ENCODE peak calls at places on chromosome 2, in seven cellular contexts. M is K562, P is HCT116, O is H1, B is HepG2, E is SK-N-SH, V is GM12878. Q is an unnamed sample.

GRCh38 chr2:26849056-26850001 is 1.4 kb downstream of the DPYSL5 start:
- DNase-seq in M (no peak), P (no peak), O (no peak), B (no peak), E (peak), V (no peak), Q (no peak)

GRCh38 chr2:165699931-165700330 is 94.1 kb downstream of the GALNT3 start:
- DNase-seq in M (no peak), P (no peak), O (no peak), B (no peak), E (no peak), V (no peak), Q (no peak)

GRCh38 chr2:76958749-76959148 is 563.4 kb downstream of the LRRTM4 start:
- DNase-seq in M (no peak), P (no peak), O (no peak), B (peak), E (no peak), V (no peak), Q (peak)

GRCh38 chr2:6184532-6185302 is 492.5 kb downstream of the SOX11 start:
- DNase-seq in M (no peak), P (no peak), O (no peak), B (peak), E (peak), V (no peak), Q (no peak)

GRCh38 chr2:74252036-74252435 is 53.6 kb downstream of the MTHFD2 start:
- DNase-seq in M (no peak), P (no peak), O (no peak), B (no peak), E (no peak), V (no peak), Q (no peak)

GRCh38 chr2:112141623-112142001 is 3.4 kb downstream of the FBLN7 start:
- DNase-seq in M (no peak), P (no peak), O (no peak), B (no peak), E (no peak), V (no peak), Q (no peak)

GRCh38 chr2:18441583-18441982 is 118.9 kb downstream of the RDH14 start:
- DNase-seq in M (no peak), P (no peak), O (no peak), B (no peak), E (no peak), V (no peak), Q (no peak)

GRCh38 chr2:234241656-234242445 is 191.3 kb downstream of the SPP2 start:
- DNase-seq in M (no peak), P (no peak), O (no peak), B (no peak), E (no peak), V (no peak), Q (no peak)

GRCh38 chr2:241771286-241772062 is 5.1 kb upstream of the GAL3ST2 start:
- DNase-seq in M (no peak), P (no peak), O (no peak), B (peak), E (peak), V (no peak), Q (no peak)

GRCh38 chr2:8679567-8679826 is 2.4 kb upstream of the ID2 start:
- DNase-seq in M (no peak), P (no peak), O (no peak), B (no peak), E (no peak), V (no peak), Q (no peak)

GRCh38 chr2:168841445-168841844 is 39.0 kb downstream of the NOSTRIN start:
- DNase-seq in M (no peak), P (no peak), O (no peak), B (no peak), E (no peak), V (no peak), Q (no peak)

GRCh38 chr2:1004398-1004797 is 53.7 kb downstream of the SNTG2 start:
- DNase-seq in M (no peak), P (no peak), O (no peak), B (no peak), E (peak), V (no peak), Q (no peak)

GRCh38 chr2:133434962-133435668 is 133.1 kb downstream of the NCKAP5 start:
- DNase-seq in M (no peak), P (no peak), O (no peak), B (no peak), E (no peak), V (no peak), Q (no peak)

GRCh38 chr2:240996834-240997140 is 1.6 kb upstream of the SNED1 start:
- DNase-seq in M (no peak), P (no peak), O (no peak), B (no peak), E (no peak), V (no peak), Q (no peak)

GRCh38 chr2:67487993-67488392 is 90.9 kb downstream of the ETAA1 start:
- DNase-seq in M (no peak), P (no peak), O (no peak), B (no peak), E (no peak), V (no peak), Q (no peak)

GRCh38 chr2:19369341-19369955 is 11.0 kb upstream of the OSR1 start:
- DNase-seq in M (no peak), P (peak), O (no peak), B (peak), E (no peak), V (no peak), Q (no peak)

GRCh38 chr2:165833156-165833555 is 39.1 kb upstream of the GALNT3 start:
- DNase-seq in M (no peak), P (no peak), O (no peak), B (no peak), E (no peak), V (no peak), Q (peak)

GRCh38 chr2:147855316-147855715 is 10.5 kb downstream of the ACVR2A start:
- DNase-seq in M (no peak), P (no peak), O (no peak), B (no peak), E (no peak), V (no peak), Q (no peak)

GRCh38 chr2:40123321-40123720 is 328.6 kb downstream of the SLC8A1 start:
- DNase-seq in M (no peak), P (no peak), O (no peak), B (no peak), E (no peak), V (no peak), Q (no peak)

GRCh38 chr2:162824319-162824718 is 14.2 kb downstream of the KCNH7 start:
- DNase-seq in M (no peak), P (no peak), O (no peak), B (no peak), E (no peak), V (no peak), Q (no peak)

GRCh38 chr2:49770919-49771318 is 616.6 kb upstream of the FSHR start:
- DNase-seq in M (no peak), P (no peak), O (peak), B (peak), E (peak), V (no peak), Q (no peak)

GRCh38 chr2:46131-46470 is 204 bp downstream of the FAM110C start:
- DNase-seq in M (no peak), P (no peak), O (no peak), B (no peak), E (peak), V (no peak), Q (no peak)

GRCh38 chr2:100292022-100292580 is 30.2 kb downstream of the LONRF2 start:
- DNase-seq in M (peak), P (peak), O (no peak), B (peak), E (peak), V (no peak), Q (peak)

GRCh38 chr2:226796012-226796839 is 3.4 kb downstream of the IRS1 start:
- DNase-seq in M (no peak), P (no peak), O (no peak), B (no peak), E (no peak), V (no peak), Q (no peak)

GRCh38 chr2:99079226-99079625 is 62.3 kb upstream of the C2orf15 start:
- DNase-seq in M (no peak), P (no peak), O (no peak), B (no peak), E (no peak), V (no peak), Q (no peak)

GRCh38 chr2:72204156-72204781 is 56.6 kb upstream of the CYP26B1 start:
- DNase-seq in M (no peak), P (no peak), O (no peak), B (peak), E (no peak), V (no peak), Q (no peak)

GRCh38 chr2:214103199-214104001 is 307.5 kb upstream of the VWC2L start:
- DNase-seq in M (no peak), P (no peak), O (no peak), B (no peak), E (no peak), V (no peak), Q (no peak)

GRCh38 chr2:164182116-164182637 is 439.1 kb downstream of the GRB14 start:
- DNase-seq in M (no peak), P (no peak), O (no peak), B (no peak), E (no peak), V (no peak), Q (no peak)

GRCh38 chr2:73701968-73702665 is 35.0 kb downstream of the TPRKB start:
- DNase-seq in M (no peak), P (no peak), O (no peak), B (peak), E (no peak), V (no peak), Q (no peak)

GRCh38 chr2:28436525-28437051 is 43.9 kb downstream of the FOSL2 start:
- DNase-seq in M (no peak), P (no peak), O (no peak), B (no peak), E (peak), V (no peak), Q (peak)

GRCh38 chr2:110858135-110858737 is 125.9 kb downstream of the ACOXL start:
- DNase-seq in M (no peak), P (no peak), O (no peak), B (no peak), E (no peak), V (peak), Q (no peak)

DNA sequence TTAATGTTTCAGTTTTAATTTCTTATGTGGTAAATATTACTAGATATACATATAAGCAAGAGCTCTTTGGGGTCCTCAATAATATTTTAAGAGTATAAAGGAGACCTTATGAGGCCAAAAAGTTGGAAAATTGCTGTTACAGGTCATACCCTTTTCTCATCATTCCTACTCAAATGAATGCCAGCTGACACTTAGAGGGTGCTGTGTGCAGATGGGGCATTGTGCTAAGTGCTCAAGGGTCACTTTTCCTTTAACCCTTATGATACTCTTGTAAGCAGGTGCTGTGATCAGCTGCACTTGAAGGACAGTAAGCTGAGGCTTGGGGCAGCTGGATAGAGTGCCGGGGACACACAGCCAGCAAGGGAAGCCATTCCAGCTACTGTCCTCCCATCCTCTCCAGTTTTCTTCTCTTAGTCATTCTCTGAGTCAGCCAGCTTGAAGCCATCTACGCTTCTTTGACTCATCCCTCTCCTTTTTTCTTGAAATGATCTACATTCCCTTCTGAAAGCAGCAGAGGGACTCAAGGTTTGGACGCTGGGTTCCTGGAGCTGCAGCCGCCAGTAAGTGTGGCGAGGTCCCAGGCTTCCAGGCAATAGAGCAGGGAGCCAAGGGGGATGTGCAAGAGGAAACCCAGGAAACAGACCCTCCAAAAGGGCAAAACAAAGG is 42.0 kb upstream of the CREB1 start:
- DNase-seq in M (peak), P (peak), O (no peak), B (no peak), E (no peak), V (no peak), Q (no peak)
- TF ChIP-seq JUND in M (peak), P (peak), O (no peak), B (no peak), E (peak), V (no peak), Q (no peak)

GRCh38 chr2:171161425-171162289 is 964 bp upstream of the TLK1 start:
- DNase-seq in M (peak), P (no peak), O (no peak), B (no peak), E (peak), V (no peak), Q (no peak)

GRCh38 chr2:171160119-171160629 is 519 bp downstream of the TLK1 start:
- DNase-seq in M (peak), P (peak), O (no peak), B (peak), E (peak), V (no peak), Q (peak)

GRCh38 chr2:171165967-171166327 is 5.3 kb upstream of the TLK1 start:
- DNase-seq in M (no peak), P (no peak), O (no peak), B (no peak), E (no peak), V (no peak), Q (no peak)

GRCh38 chr2:171160630-171161424 is at the start of gene TLK1:
- DNase-seq in M (peak), P (peak), O (no peak), B (peak), E (peak), V (peak), Q (peak)

DNA sequence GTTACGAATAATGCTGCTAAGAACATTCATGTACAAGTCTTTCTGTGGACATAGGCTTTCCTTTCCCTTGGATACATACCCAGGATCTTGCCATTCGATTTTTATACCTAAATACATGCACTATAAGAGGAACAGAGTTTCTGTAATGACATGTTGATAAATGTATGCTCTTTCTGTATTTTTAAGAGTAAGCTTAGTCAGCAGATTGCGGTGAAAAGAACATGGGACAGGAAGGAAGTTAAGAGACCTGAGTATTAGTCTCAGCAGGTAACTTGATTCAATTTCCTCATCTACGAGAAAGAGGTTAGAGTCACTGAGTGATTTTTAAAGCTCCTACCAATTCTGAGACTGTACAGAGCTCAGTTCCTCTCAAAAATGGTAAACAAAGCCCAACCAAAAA is 2.6 kb upstream of the TLK1 start:
- DNase-seq in M (no peak), P (no peak), O (no peak), B (no peak), E (no peak), V (no peak), Q (no peak)
- TF ChIP-seq JUND in M (no peak), P (no peak), O (no peak), B (no peak), E (no peak), V (no peak), Q (no peak)

DNA sequence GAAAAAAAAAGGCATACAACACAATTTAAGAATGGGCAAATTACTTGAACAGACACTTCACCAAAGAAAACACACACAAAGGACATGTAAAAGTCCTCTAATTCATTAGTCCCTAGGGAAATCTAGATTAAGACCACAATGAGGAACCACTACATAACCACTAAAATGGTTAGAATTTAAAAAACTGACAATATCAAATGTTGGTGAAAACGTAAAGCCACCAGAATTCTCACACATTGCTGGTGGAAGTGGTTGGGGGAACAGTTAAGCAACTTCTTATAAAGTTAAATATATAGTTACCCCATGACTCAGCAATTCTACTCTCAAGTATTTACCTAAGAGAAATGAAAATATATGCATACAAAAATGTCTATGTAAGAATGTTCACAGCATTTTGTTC is 11.8 kb downstream of the RTN4 start:
- DNase-seq in M (no peak), P (no peak), O (no peak), B (no peak), E (no peak), V (no peak), Q (no peak)
- TF ChIP-seq JUND in M (no peak), P (no peak), O (no peak), B (no peak), E (no peak), V (no peak), Q (no peak)

DNA sequence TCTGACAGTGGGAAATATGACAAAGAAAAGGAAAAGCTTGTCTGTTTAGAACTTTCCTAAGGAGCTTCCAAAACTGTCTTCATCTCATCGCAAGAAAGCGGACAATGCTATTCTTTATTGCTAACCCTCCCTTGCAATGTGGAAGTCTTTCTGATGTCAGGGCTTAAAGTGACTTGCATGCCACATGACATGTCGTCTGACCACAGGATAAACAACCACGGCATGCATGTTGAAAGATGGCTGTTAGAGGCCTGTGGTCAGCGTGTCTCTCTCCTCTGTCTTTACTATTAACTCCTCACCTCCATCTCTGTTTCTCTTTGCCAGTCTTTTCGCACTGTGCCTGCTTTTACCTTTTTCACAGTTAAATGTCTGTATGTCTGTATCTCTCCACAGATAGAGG is 389.8 kb downstream of the LNPK start:
- DNase-seq in M (no peak), P (no peak), O (no peak), B (no peak), E (no peak), V (no peak), Q (no peak)
- TF ChIP-seq JUND in M (no peak), P (no peak), O (no peak), B (no peak), E (no peak), V (no peak), Q (no peak)

GRCh38 chr2:232951891-232952290 is 61.2 kb downstream of the NGEF start:
- DNase-seq in M (no peak), P (no peak), O (no peak), B (no peak), E (no peak), V (no peak), Q (no peak)
- TF ChIP-seq JUND in M (no peak), P (no peak), O (no peak), B (no peak), E (no peak), V (no peak), Q (no peak)

GRCh38 chr2:43027103-43027482 is 199.3 kb downstream of the ZFP36L2 start:
- DNase-seq in M (no peak), P (no peak), O (no peak), B (no peak), E (no peak), V (no peak), Q (no peak)

GRCh38 chr2:43027496-43027895 is 198.9 kb downstream of the ZFP36L2 start:
- DNase-seq in M (no peak), P (no peak), O (no peak), B (no peak), E (no peak), V (no peak), Q (no peak)

GRCh38 chr2:43029186-43029585 is 197.2 kb downstream of the ZFP36L2 start:
- DNase-seq in M (no peak), P (no peak), O (no peak), B (no peak), E (no peak), V (no peak), Q (no peak)

GRCh38 chr2:43026451-43027102 is 199.8 kb downstream of the ZFP36L2 start:
- DNase-seq in M (no peak), P (no peak), O (no peak), B (no peak), E (no peak), V (no peak), Q (no peak)

DNA sequence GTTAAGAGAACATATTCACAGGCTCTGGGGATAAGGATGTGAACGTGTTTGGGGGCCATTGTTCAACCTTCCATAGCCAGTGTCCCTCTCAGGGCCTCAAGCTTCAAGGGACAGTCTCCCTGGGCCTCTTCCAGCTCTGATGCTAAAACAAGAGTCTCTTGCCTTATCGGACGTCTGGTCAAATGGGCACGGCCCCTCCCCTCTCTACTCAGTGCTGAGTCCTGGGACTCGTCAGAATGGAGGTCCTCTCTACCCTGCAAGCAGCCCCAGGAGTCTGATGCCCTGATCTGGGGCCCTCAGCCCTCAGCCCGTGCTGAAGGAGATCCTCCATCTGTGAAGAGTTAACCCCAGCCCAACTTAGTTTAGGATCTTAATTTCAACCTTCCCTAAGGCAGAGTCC is 198.2 kb downstream of the ZFP36L2 start:
- DNase-seq in M (no peak), P (no peak), O (no peak), B (no peak), E (no peak), V (no peak), Q (no peak)
- TF ChIP-seq JUND in M (no peak), P (no peak), O (no peak), B (no peak), E (no peak), V (no peak), Q (no peak)

GRCh38 chr2:186910996-186911395 is 62.0 kb upstream of the ZSWIM2 start:
- DNase-seq in M (no peak), P (no peak), O (no peak), B (no peak), E (no peak), V (no peak), Q (no peak)

GRCh38 chr2:186903183-186903582 is 54.2 kb upstream of the ZSWIM2 start:
- DNase-seq in M (no peak), P (no peak), O (no peak), B (no peak), E (peak), V (no peak), Q (peak)

GRCh38 chr2:186909095-186909494 is 60.1 kb upstream of the ZSWIM2 start:
- DNase-seq in M (no peak), P (no peak), O (no peak), B (no peak), E (no peak), V (no peak), Q (no peak)

GRCh38 chr2:186911551-186912085 is 62.6 kb upstream of the ZSWIM2 start:
- DNase-seq in M (no peak), P (no peak), O (no peak), B (no peak), E (no peak), V (no peak), Q (no peak)

DNA sequence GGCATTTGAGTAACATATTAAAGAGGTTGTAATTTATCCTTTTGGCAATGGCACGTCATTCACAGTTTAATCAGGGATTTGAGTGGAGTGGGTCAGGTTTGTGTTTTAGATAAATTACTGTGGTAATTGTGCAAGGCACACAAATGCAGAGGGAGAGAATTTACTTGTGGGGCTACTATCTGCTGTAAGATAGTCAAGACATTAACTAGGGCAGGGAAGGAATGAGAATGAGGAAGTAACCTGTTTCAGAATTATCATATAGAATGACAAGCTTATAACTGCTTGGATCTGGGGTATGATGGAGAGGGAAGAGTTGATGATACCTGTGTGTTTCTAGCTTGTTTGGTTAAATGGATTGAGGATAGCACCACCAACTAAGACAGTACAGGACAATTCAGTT is 58.9 kb upstream of the ZSWIM2 start:
- DNase-seq in M (no peak), P (no peak), O (no peak), B (no peak), E (no peak), V (no peak), Q (no peak)
- TF ChIP-seq JUND in M (no peak), P (no peak), O (no peak), B (no peak), E (no peak), V (no peak), Q (no peak)

Q was measured in T47D.